ENCODE peak calls at places on chromosomes 4 and X, in six cellular contexts. V, U, Y, J, B and A are unnamed samples.

GRCh38 chr4:26175016-26175786 is 145.6 kb upstream of the RBPJ start:
- DNase-seq in V (no peak), U (no peak), Y (peak), J (no peak), B (no peak), A (no peak)

GRCh38 chrX:142036111-142036510 is 132.4 kb downstream of the MAGEC1 start:
- DNase-seq in V (peak), U (peak), Y (no peak), J (no peak), B (no peak), A (no peak)

GRCh38 chr4:126888968-126889367 is 743.8 kb upstream of the INTU start:
- DNase-seq in V (peak), U (no peak), Y (no peak), J (peak), B (no peak), A (no peak)

GRCh38 chr4:90419124-90419711 is 292.0 kb downstream of the CCSER1 start:
- DNase-seq in V (peak), U (peak), Y (no peak), J (peak), B (peak), A (peak)

GRCh38 chrX:9644335-9644734 is 121.3 kb downstream of the GPR143 start:
- DNase-seq in V (no peak), U (no peak), Y (peak), J (no peak), B (no peak), A (no peak)

GRCh38 chr4:67437974-67438713 is 107.2 kb downstream of the CENPC start:
- DNase-seq in V (peak), U (peak), Y (no peak), J (peak), B (no peak), A (no peak)

GRCh38 chr4:94508841-94509240 is 57.1 kb downstream of the PDLIM5 start:
- DNase-seq in V (no peak), U (peak), Y (no peak), J (peak), B (no peak), A (no peak)

GRCh38 chr4:145808848-145809512 is 129.0 kb downstream of the C4orf51 start:
- DNase-seq in V (no peak), U (no peak), Y (no peak), J (no peak), B (no peak), A (no peak)

GRCh38 chr4:38141808-38142500 is 181.8 kb downstream of the PTTG2 start:
- DNase-seq in V (peak), U (peak), Y (no peak), J (peak), B (no peak), A (no peak)

GRCh38 chr4:88599298-88599697 is 7.0 kb downstream of the HERC3 start:
- DNase-seq in V (no peak), U (peak), Y (no peak), J (peak), B (no peak), A (no peak)

GRCh38 chrX:70001269-70001668 is 48.5 kb downstream of the AWAT2 start:
- DNase-seq in V (no peak), U (peak), Y (no peak), J (peak), B (no peak), A (no peak)

GRCh38 chr4:125315571-125316390 is 1.0 kb downstream of the FAT4 start:
- DNase-seq in V (peak), U (peak), Y (peak), J (peak), B (no peak), A (peak)

GRCh38 chr4:70754990-70755688 is 33.4 kb downstream of the RUFY3 start:
- DNase-seq in V (no peak), U (no peak), Y (peak), J (no peak), B (no peak), A (no peak)

GRCh38 chr4:56655209-56655626 is 25.9 kb downstream of the HOPX start:
- DNase-seq in V (peak), U (no peak), Y (no peak), J (peak), B (no peak), A (no peak)

GRCh38 chr4:165328708-165329107 is 1.2 kb downstream of the MSMO1 start:
- DNase-seq in V (no peak), U (no peak), Y (no peak), J (peak), B (no peak), A (no peak)

GRCh38 chr4:159010563-159011260 is 92.2 kb upstream of the RAPGEF2 start:
- DNase-seq in V (peak), U (peak), Y (no peak), J (peak), B (no peak), A (peak)

GRCh38 chrX:2967584-2967983 is 38.4 kb upstream of the ARSD start:
- DNase-seq in V (no peak), U (no peak), Y (no peak), J (no peak), B (no peak), A (no peak)

GRCh38 chr4:184396001-184396400 is 78.3 kb downstream of the IRF2 start:
- DNase-seq in V (no peak), U (no peak), Y (peak), J (no peak), B (no peak), A (no peak)

GRCh38 chr4:2714071-2714770 is 41.9 kb downstream of the TNIP2 start:
- DNase-seq in V (peak), U (peak), Y (no peak), J (peak), B (no peak), A (no peak)

GRCh38 chrX:1679238-1679637 is 64.4 kb downstream of the ASMT start:
- DNase-seq in V (no peak), U (no peak), Y (no peak), J (peak), B (no peak), A (no peak)

GRCh38 chrX:123993326-123993725 is 31.8 kb downstream of the STAG2 start:
- DNase-seq in V (peak), U (peak), Y (no peak), J (peak), B (no peak), A (no peak)

GRCh38 chr4:85946821-85947220 is 413.0 kb downstream of the MAPK10 start:
- DNase-seq in V (no peak), U (no peak), Y (no peak), J (peak), B (no peak), A (no peak)

GRCh38 chr4:140094701-140095420 is 59.1 kb downstream of the MAML3 start:
- DNase-seq in V (peak), U (no peak), Y (no peak), J (no peak), B (no peak), A (peak)

GRCh38 chrX:13102636-13103035 is 58.2 kb upstream of the FAM9C start:
- DNase-seq in V (no peak), U (peak), Y (no peak), J (no peak), B (no peak), A (no peak)

GRCh38 chr4:143337600-143338287 is 1.1 kb downstream of the GAB1 start:
- DNase-seq in V (peak), U (peak), Y (no peak), J (peak), B (no peak), A (no peak)

GRCh38 chr4:77040265-77040664 is 35.5 kb downstream of the CCNI start:
- DNase-seq in V (peak), U (no peak), Y (no peak), J (peak), B (no peak), A (no peak)

GRCh38 chr4:179976777-179977176 is 2266.4 kb upstream of the TENM3 start:
- DNase-seq in V (no peak), U (no peak), Y (no peak), J (no peak), B (no peak), A (no peak)

GRCh38 chr4:68175562-68176155 is 46.0 kb upstream of the TMPRSS11F start:
- DNase-seq in V (peak), U (peak), Y (no peak), J (peak), B (peak), A (no peak)

GRCh38 chrX:74578137-74578536 is 36.3 kb downstream of the RLIM start:
- DNase-seq in V (no peak), U (no peak), Y (peak), J (no peak), B (no peak), A (no peak)

GRCh38 chrX:41022579-41022978 is 62.7 kb upstream of the USP9X start:
- DNase-seq in V (peak), U (no peak), Y (no peak), J (peak), B (no peak), A (no peak)

GRCh38 chr4:109998867-109999303 is 86.2 kb downstream of the EGF start:
- DNase-seq in V (peak), U (peak), Y (no peak), J (peak), B (no peak), A (peak)

GRCh38 chr4:128288689-128289106 is 1.1 kb upstream of the PGRMC2 start:
- DNase-seq in V (peak), U (peak), Y (no peak), J (peak), B (no peak), A (peak)

GRCh38 chr4:6199344-6199921 is 916 bp downstream of the JAKMIP1 start:
- DNase-seq in V (no peak), U (no peak), Y (peak), J (no peak), B (no peak), A (no peak)

GRCh38 chrX:11558972-11559371 is 106.7 kb downstream of the ARHGAP6 start:
- DNase-seq in V (no peak), U (no peak), Y (no peak), J (no peak), B (peak), A (peak)

GRCh38 chrX:7088968-7089615 is 58.4 kb upstream of the STS start:
- DNase-seq in V (no peak), U (no peak), Y (no peak), J (no peak), B (no peak), A (peak)

GRCh38 chr4:110087116-110087708 is 111.2 kb downstream of the ELOVL6 start:
- DNase-seq in V (peak), U (peak), Y (no peak), J (peak), B (no peak), A (no peak)

GRCh38 chr4:140212646-140213045 is 58.7 kb upstream of the MAML3 start:
- DNase-seq in V (no peak), U (no peak), Y (no peak), J (no peak), B (no peak), A (no peak)

GRCh38 chr4:139301821-139302611 is at the start of gene NDUFC1:
- DNase-seq in V (peak), U (peak), Y (peak), J (peak), B (no peak), A (peak)

GRCh38 chr4:48483006-48483776 is at the start of gene SLC10A4:
- DNase-seq in V (no peak), U (no peak), Y (peak), J (no peak), B (no peak), A (no peak)

GRCh38 chr4:111601671-111602070 is 543.6 kb upstream of the FAM241A start:
- DNase-seq in V (no peak), U (no peak), Y (no peak), J (peak), B (no peak), A (no peak)